ENCODE peak calls at places on chromosome 11, in seven cellular contexts. V is HCT116, R is H1, Y is SK-N-SH, E is K562, Z is GM12878, I is HepG2. A is an unnamed sample.

GRCh38 chr11:48168815-48169214 is 47.8 kb upstream of the OR4B1 start:
- DNase-seq in R (no peak), Z (no peak), Y (no peak), E (no peak), V (no peak), I (no peak), A (no peak)

GRCh38 chr11:73349633-73350032 is 26.6 kb upstream of the RELT start:
- DNase-seq in Z (no peak), I (no peak), R (no peak), V (no peak), E (no peak), Y (no peak), A (peak)

GRCh38 chr11:19100885-19101284 is 16.1 kb upstream of the ZDHHC13 start:
- DNase-seq in V (no peak), R (no peak), E (no peak), I (no peak), Z (no peak), Y (no peak), A (no peak)

GRCh38 chr11:67119577-67120391 is 721 bp downstream of the KDM2A start:
- DNase-seq in I (no peak), Y (peak), R (peak), Z (no peak), E (no peak), V (no peak), A (peak)

GRCh38 chr11:2426826-2427521 is 17.3 kb downstream of the TRPM5 start:
- DNase-seq in I (no peak), E (no peak), Y (no peak), Z (no peak), V (no peak), R (no peak), A (no peak)

GRCh38 chr11:15816996-15817395 is 539.4 kb downstream of the SOX6 start:
- DNase-seq in Z (no peak), R (no peak), E (no peak), Y (no peak), I (no peak), V (no peak), A (no peak)

GRCh38 chr11:2447951-2448650 is 3.3 kb downstream of the KCNQ1 start:
- DNase-seq in Y (peak), I (no peak), R (no peak), V (no peak), Z (no peak), E (no peak), A (no peak)

GRCh38 chr11:330694-331314 is 10.1 kb upstream of the IFITM3 start:
- DNase-seq in I (no peak), Z (no peak), Y (no peak), R (no peak), V (no peak), E (no peak), A (no peak)

GRCh38 chr11:12725047-12725862 is 51.0 kb downstream of the TEAD1 start:
- DNase-seq in R (peak), E (no peak), Z (no peak), I (no peak), Y (no peak), V (no peak), A (no peak)

GRCh38 chr11:11478687-11479086 is 125.6 kb upstream of the CSNK2A3 start:
- DNase-seq in R (peak), I (no peak), V (no peak), Y (no peak), Z (no peak), E (peak), A (no peak)

DNA sequence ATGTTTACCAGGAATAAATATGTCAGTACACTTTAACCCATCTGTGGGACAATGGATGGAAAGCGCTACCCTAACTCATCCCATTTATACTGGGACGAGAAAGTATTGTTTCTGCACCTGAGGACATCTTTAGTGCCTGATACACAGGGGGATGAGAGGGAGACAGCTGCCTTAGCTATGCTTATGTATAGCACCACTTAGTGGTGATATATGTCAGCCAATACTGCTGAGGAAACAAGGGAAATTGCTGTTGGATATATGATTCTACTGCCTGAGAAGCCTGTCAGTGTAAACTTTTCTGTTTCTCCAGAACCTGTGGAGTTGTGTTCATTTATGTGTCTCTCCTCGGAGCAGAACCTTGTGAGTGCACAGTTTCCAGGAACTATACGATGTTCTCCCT is 13.3 kb upstream of the CEP295 start:
- DNase-seq in I (peak), V (no peak), R (no peak), Y (no peak), Z (no peak), E (no peak), A (peak)
- TF ChIP-seq JUND in I (no peak), V (no peak), R (no peak), Y (no peak), Z (no peak), E (no peak), A (no peak)

GRCh38 chr11:76839326-76839725 is 21.4 kb upstream of the ACER3 start:
- DNase-seq in Y (no peak), Z (no peak), V (peak), E (no peak), R (no peak), I (no peak), A (no peak)
- TF ChIP-seq JUND in Y (no peak), Z (no peak), V (peak), E (no peak), R (no peak), I (no peak), A (no peak)

GRCh38 chr11:111838054-111838453 is 33.3 kb downstream of the ALG9 start:
- DNase-seq in Y (no peak), V (no peak), R (no peak), Z (no peak), E (no peak), I (no peak), A (no peak)

GRCh38 chr11:111837366-111837891 is 34.0 kb downstream of the ALG9 start:
- DNase-seq in Z (no peak), E (no peak), V (no peak), Y (no peak), I (no peak), R (no peak), A (no peak)

GRCh38 chr11:111836162-111836561 is 35.2 kb downstream of the ALG9 start:
- DNase-seq in Y (no peak), Z (no peak), E (no peak), V (no peak), R (no peak), I (no peak), A (no peak)

GRCh38 chr11:111835665-111836064 is 35.7 kb downstream of the ALG9 start:
- DNase-seq in I (no peak), Z (no peak), R (no peak), V (no peak), E (no peak), Y (no peak), A (no peak)

GRCh38 chr11:111836766-111837165 is 34.6 kb downstream of the ALG9 start:
- DNase-seq in Z (peak), I (no peak), V (no peak), Y (no peak), R (no peak), E (no peak), A (no peak)
- TF ChIP-seq JUND in Z (no peak), I (no peak), V (no peak), Y (no peak), R (no peak), E (no peak), A (no peak)

GRCh38 chr11:120134931-120135228 is 3.0 kb downstream of the TRIM29 start:
- DNase-seq in E (no peak), Y (no peak), V (no peak), I (no peak), R (no peak), Z (no peak), A (no peak)
- TF ChIP-seq JUND in E (no peak), Y (no peak), V (no peak), I (no peak), R (no peak), Z (no peak), A (no peak)

GRCh38 chr11:110184466-110184865 is 91.3 kb downstream of the ZC3H12C start:
- DNase-seq in E (no peak), R (no peak), V (no peak), Z (no peak), Y (no peak), I (no peak), A (no peak)

GRCh38 chr11:110185599-110185998 is 92.4 kb downstream of the ZC3H12C start:
- DNase-seq in Z (no peak), I (no peak), R (no peak), E (no peak), Y (no peak), V (no peak), A (no peak)

GRCh38 chr11:110186867-110187266 is 93.7 kb downstream of the ZC3H12C start:
- DNase-seq in V (no peak), R (no peak), I (no peak), E (no peak), Z (no peak), Y (no peak), A (no peak)

GRCh38 chr11:110186456-110186855 is 93.3 kb downstream of the ZC3H12C start:
- DNase-seq in V (no peak), Y (no peak), R (no peak), E (no peak), I (no peak), Z (no peak), A (no peak)

GRCh38 chr11:110184974-110185597 is 91.9 kb downstream of the ZC3H12C start:
- DNase-seq in R (no peak), Y (no peak), E (no peak), Z (no peak), V (peak), I (peak), A (no peak)
- TF ChIP-seq JUND in R (no peak), Y (no peak), E (no peak), Z (no peak), V (peak), I (no peak), A (no peak)

GRCh38 chr11:61908730-61909622 is 8.4 kb downstream of the RAB3IL1 start:
- DNase-seq in R (no peak), E (peak), I (no peak), Z (no peak), Y (no peak), V (no peak), A (no peak)
- TF ChIP-seq JUND in R (no peak), E (no peak), I (no peak), Z (no peak), Y (no peak), V (no peak), A (no peak)

DNA sequence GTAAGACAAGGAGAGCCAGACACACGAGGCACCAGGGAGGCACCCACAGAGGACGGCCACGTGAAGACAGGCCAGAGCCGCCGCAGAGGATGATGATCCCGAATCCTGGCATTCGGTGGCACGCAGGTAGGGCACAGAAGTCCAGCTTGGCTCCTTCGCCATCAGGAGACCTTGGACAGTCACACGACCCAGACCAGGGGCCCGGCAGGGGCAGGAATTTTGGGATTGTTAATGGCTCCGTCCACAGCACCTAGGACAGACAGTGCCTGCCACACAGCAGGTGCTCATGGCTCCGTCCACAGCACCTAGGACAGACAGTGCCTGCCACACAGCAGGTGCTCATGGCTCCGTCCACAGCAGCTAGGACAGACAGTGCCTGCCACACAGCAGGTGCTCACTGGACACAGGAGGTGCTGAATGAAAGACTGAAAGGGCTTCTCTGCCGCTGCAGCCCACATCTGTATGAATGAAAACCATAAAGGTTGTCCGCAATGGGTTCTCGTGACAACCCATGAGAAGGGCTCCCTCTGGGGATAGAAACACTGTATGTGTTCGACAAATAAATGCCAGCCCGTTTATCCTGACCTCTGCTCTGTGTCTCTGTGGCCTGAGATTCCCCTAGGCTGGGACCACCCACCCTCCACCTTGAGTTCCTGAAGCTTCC is 341.6 kb downstream of the CTTN start:
- DNase-seq in E (no peak), Y (no peak), V (no peak), I (no peak), R (no peak), Z (no peak), A (no peak)
- TF ChIP-seq JUND in E (no peak), Y (no peak), V (no peak), I (no peak), R (no peak), Z (no peak), A (no peak)

GRCh38 chr11:104661901-104662300 is 236.4 kb downstream of the CASP12 start:
- DNase-seq in I (no peak), E (no peak), Y (no peak), Z (no peak), V (no peak), R (no peak), A (no peak)
- TF ChIP-seq JUND in I (no peak), E (no peak), Y (no peak), Z (no peak), V (no peak), R (no peak), A (no peak)

GRCh38 chr11:75025561-75025960 is 36.8 kb downstream of the NEU3 start:
- DNase-seq in Y (no peak), E (no peak), I (no peak), Z (no peak), R (no peak), V (no peak), A (no peak)

GRCh38 chr11:75022759-75023396 is 34.1 kb downstream of the NEU3 start:
- DNase-seq in Z (peak), R (peak), Y (peak), I (peak), E (peak), V (peak), A (peak)

GRCh38 chr11:75024068-75024449 is 35.3 kb downstream of the NEU3 start:
- DNase-seq in E (no peak), Z (no peak), R (no peak), Y (no peak), I (no peak), V (no peak), A (no peak)

GRCh38 chr11:75023446-75024067 is 34.8 kb downstream of the NEU3 start:
- DNase-seq in Z (no peak), R (no peak), Y (no peak), I (no peak), V (no peak), E (no peak), A (no peak)

GRCh38 chr11:75024764-75025211 is 36.1 kb downstream of the NEU3 start:
- DNase-seq in R (no peak), Z (no peak), E (peak), Y (peak), V (no peak), I (no peak), A (no peak)
- TF ChIP-seq JUND in R (no peak), Z (no peak), E (no peak), Y (no peak), V (no peak), I (no peak), A (no peak)

GRCh38 chr11:128670631-128671030 is 23.2 kb upstream of the FLI1 start:
- DNase-seq in E (no peak), Z (no peak), I (no peak), R (no peak), V (no peak), Y (no peak), A (no peak)

GRCh38 chr11:128669491-128669890 is 24.4 kb upstream of the FLI1 start:
- DNase-seq in V (no peak), I (no peak), Y (no peak), Z (no peak), E (no peak), R (no peak), A (no peak)

GRCh38 chr11:128666397-128666796 is 27.5 kb upstream of the FLI1 start:
- DNase-seq in Z (no peak), I (no peak), R (no peak), Y (no peak), V (no peak), E (no peak), A (no peak)

GRCh38 chr11:128664286-128664685 is 29.6 kb upstream of the FLI1 start:
- DNase-seq in E (no peak), V (no peak), I (no peak), Y (no peak), Z (no peak), R (no peak), A (no peak)

DNA sequence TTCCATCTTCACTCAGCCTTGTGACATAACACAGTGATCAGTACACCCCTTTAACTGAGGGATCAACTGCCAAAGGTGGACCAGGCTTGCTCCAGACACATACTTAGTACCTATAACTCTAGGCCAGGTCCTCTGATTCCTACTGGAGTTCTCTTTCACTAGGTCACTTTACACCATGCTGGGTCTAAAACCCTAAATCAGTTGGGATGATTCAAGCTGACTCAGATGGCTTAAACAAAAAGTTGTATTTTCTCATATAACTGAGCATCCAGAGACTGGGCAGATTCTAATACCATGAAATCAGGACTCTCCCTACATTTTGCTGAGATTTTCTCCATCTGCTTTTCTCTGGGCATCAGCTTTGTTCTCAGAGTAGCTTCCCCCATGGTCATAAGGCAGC is 26.0 kb upstream of the FLI1 start:
- DNase-seq in R (no peak), V (no peak), Y (no peak), Z (no peak), I (no peak), E (no peak), A (no peak)
- TF ChIP-seq JUND in R (no peak), V (no peak), Y (no peak), Z (no peak), I (no peak), E (no peak), A (no peak)